ENCODE peak calls at places on chromosomes 11 and 22, in four cellular contexts. One of them, this sample, is unnamed.
A peak's percentile ranks its signal among the peaks of the same experiment; 100 is the strongest.

GRCh38 chr11:101482556-101483124 is 101.2 kb downstream of the TRPC6 start:
- DNase-seq in A549: no peak
- DNase-seq in K562: no peak
- DNase-seq in HepG2: no peak
- DNase-seq in this sample: no peak

GRCh38 chr11:95991101-95991500 is 67.2 kb upstream of the MTMR2 start:
- DNase-seq in A549: no peak
- DNase-seq in K562: no peak
- DNase-seq in HepG2: no peak
- DNase-seq in this sample: no peak

GRCh38 chr11:2580061-2580421 is 119.8 kb downstream of the KCNQ1OT1 start:
- DNase-seq in A549: no peak
- DNase-seq in K562: no peak
- DNase-seq in HepG2: no peak
- DNase-seq in this sample: no peak

GRCh38 chr11:106421673-106422292 is 344.3 kb downstream of the AASDHPPT start:
- DNase-seq in A549: no peak
- DNase-seq in K562: no peak
- DNase-seq in HepG2: no peak
- DNase-seq in this sample: no peak

GRCh38 chr11:65584723-65585171 is 8.9 kb downstream of the EHBP1L1 start:
- DNase-seq in A549: no peak
- DNase-seq in K562: peak; percentile 45
- DNase-seq in HepG2: no peak
- DNase-seq in this sample: peak; percentile 72

GRCh38 chr22:41403532-41404318 is 22.0 kb downstream of the TEF start:
- DNase-seq in A549: peak; percentile 96
- DNase-seq in K562: peak; percentile 86
- DNase-seq in HepG2: peak; percentile 76
- DNase-seq in this sample: peak; percentile 66

GRCh38 chr11:119144825-119145476 is 3.9 kb upstream of the ABCG4 start:
- DNase-seq in A549: peak; percentile 90
- DNase-seq in K562: peak; percentile 95
- DNase-seq in HepG2: peak; percentile 77
- DNase-seq in this sample: no peak

GRCh38 chr22:41043727-41044126 is 48.7 kb upstream of the EP300 start:
- DNase-seq in A549: no peak
- DNase-seq in K562: no peak
- DNase-seq in HepG2: no peak
- DNase-seq in this sample: no peak

GRCh38 chr22:43341565-43341964 is 1.6 kb downstream of the SCUBE1 start:
- DNase-seq in A549: no peak
- DNase-seq in K562: no peak
- DNase-seq in HepG2: no peak
- DNase-seq in this sample: no peak

GRCh38 chr11:43381802-43382201 is 23.1 kb downstream of the TTC17 start:
- DNase-seq in A549: no peak
- DNase-seq in K562: no peak
- DNase-seq in HepG2: no peak
- DNase-seq in this sample: no peak

GRCh38 chr11:944711-945470 is 19.2 kb downstream of the AP2A2 start:
- DNase-seq in A549: no peak
- DNase-seq in K562: no peak
- DNase-seq in HepG2: no peak
- DNase-seq in this sample: peak; percentile 72

GRCh38 chr11:59573216-59573615 is 42.4 kb downstream of the OSBP start:
- DNase-seq in A549: no peak
- DNase-seq in K562: no peak
- DNase-seq in HepG2: no peak
- DNase-seq in this sample: no peak

GRCh38 chr11:86954288-86955110 is 696 bp downstream of the FZD4 start:
- DNase-seq in A549: peak; percentile 33
- DNase-seq in K562: peak; percentile 23
- DNase-seq in HepG2: no peak
- DNase-seq in this sample: no peak

GRCh38 chr22:32103648-32104326 is 55.3 kb downstream of the C22orf42 start:
- DNase-seq in A549: no peak
- DNase-seq in K562: no peak
- DNase-seq in HepG2: no peak
- DNase-seq in this sample: no peak

GRCh38 chr11:57373146-57373545 is 7.8 kb downstream of the PRG3 start:
- DNase-seq in A549: no peak
- DNase-seq in K562: no peak
- DNase-seq in HepG2: no peak
- DNase-seq in this sample: no peak

GRCh38 chr11:96228911-96229310 is 114.1 kb downstream of the MAML2 start:
- DNase-seq in A549: no peak
- DNase-seq in K562: no peak
- DNase-seq in HepG2: no peak
- DNase-seq in this sample: no peak

GRCh38 chr22:29431986-29432385 is 6.4 kb upstream of the RFPL1 start:
- DNase-seq in A549: no peak
- DNase-seq in K562: no peak
- DNase-seq in HepG2: no peak
- DNase-seq in this sample: no peak

GRCh38 chr11:94129505-94130335 is 1.1 kb downstream of the PANX1 start:
- DNase-seq in A549: no peak
- DNase-seq in K562: no peak
- DNase-seq in HepG2: no peak
- DNase-seq in this sample: peak; percentile 33

GRCh38 chr11:58030653-58031052 is at the start of gene OR6Q1:
- DNase-seq in A549: no peak
- DNase-seq in K562: no peak
- DNase-seq in HepG2: no peak
- DNase-seq in this sample: no peak

GRCh38 chr11:130157111-130157510 is 2.5 kb upstream of the ST14 start:
- DNase-seq in A549: no peak
- DNase-seq in K562: no peak
- DNase-seq in HepG2: no peak
- DNase-seq in this sample: no peak

DNA sequence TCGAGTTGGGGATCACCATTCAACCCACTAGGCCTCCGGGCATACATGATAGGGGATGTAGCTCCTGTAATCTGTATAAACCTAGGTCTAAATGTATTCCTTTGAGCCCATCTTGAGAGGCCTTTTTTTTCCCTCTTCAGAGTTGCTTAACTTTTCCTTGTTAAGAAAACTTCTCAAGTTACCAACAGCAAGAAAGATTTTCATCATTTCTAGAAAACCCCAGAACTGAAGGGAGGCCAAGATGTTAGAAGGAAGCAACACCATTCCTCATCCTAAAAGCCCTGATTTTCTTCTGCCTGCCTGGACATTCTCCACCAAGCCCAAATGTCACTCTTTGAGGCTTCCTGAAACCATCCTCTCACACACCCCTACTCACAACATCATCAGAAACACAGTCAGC is 79.4 kb downstream of the TMPRSS5 start:
- DNase-seq in A549: no peak
- DNase-seq in K562: no peak
- DNase-seq in HepG2: no peak
- DNase-seq in this sample: no peak
- TF ChIP-seq RNF2 in A549: no peak
- TF ChIP-seq RNF2 in K562: no peak
- TF ChIP-seq RNF2 in HepG2: no peak
- TF ChIP-seq RNF2 in this sample: no peak

DNA sequence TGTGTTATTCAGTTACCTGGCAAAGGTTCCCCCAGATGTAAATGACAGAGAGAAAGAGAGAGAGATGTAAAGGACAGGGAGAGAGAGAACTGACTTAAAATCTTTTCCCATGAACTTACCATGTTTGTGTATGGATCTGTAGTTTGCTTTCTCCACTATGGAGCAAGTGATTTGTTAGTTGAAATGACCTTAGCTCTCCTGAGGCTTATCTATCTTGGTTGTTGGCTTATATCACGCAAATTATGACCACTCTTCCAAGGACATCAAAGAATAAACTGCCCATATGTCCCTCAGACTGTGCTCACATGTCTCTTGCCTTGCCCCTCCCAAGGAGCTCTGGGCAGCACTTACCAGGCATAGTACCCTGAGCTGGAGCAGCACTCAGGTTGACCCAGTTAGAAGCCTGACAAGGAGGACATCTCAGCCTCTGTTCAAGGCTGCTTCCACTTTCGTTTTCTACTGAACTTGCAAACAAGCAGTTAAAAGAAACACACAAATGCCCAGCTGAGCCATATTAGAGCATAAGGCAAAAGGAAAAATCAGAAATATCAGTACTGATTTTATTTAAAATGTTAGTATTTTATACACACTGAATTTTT is 95.2 kb upstream of the RCN1 start:
- DNase-seq in A549: no peak
- DNase-seq in K562: no peak
- DNase-seq in HepG2: no peak
- DNase-seq in this sample: no peak
- TF ChIP-seq RNF2 in A549: no peak
- TF ChIP-seq RNF2 in K562: no peak
- TF ChIP-seq RNF2 in HepG2: no peak
- TF ChIP-seq RNF2 in this sample: no peak

DNA sequence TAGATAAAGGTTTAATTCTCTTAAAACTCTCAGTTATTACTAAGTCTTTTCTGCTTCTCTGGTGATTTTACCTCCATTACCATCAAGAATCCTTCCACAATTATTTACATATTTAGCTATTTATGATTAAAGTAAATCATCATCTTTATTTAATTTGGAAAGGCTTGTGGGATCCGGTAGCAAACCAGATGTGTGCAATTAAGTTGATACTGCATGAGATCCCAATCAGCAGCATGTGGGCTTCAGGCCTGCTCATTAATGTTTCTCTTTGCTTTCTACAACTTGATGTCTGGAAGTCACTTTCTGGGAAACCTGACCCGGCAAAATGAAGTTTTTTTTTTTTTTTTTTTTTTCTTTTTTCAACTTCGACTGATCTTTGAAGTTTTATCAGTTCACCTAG is 558.4 kb upstream of the ANO5 start:
- DNase-seq in A549: no peak
- DNase-seq in K562: no peak
- DNase-seq in HepG2: no peak
- DNase-seq in this sample: no peak
- TF ChIP-seq RNF2 in A549: no peak
- TF ChIP-seq RNF2 in K562: no peak
- TF ChIP-seq RNF2 in HepG2: no peak
- TF ChIP-seq RNF2 in this sample: no peak

DNA sequence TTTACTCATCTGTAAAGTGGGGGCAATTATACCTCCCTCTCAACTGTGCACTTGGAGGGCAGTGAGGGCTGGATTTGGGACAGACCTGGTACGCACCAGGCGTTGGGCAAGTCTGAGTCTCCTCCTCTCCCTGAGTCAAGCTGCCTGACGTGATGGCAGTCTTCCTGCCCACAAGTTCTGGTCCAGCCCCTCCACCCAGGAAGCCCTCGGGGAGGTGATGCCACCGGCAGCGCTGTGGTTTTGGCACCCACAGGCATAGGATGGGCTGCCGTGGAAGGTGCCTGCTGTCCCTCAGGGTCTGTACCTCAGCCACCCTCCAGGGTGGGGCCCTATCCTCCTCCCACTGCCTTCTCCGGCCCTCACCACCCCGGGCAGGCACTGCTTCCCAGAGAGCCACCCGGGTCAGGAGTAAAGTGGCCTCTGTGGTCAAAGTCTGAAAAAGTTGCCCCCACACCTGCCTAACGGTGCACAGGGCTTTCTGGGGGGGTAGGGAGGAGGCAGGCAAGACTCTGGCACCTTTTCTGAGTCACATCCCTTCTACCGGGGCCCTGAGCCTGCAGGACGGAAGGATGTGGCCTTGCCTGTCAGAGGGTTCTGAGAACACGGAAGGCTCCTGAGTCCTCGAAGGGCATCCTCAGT is 6.5 kb upstream of the APOBEC3H start:
- DNase-seq in A549: no peak
- DNase-seq in K562: no peak
- DNase-seq in HepG2: no peak
- DNase-seq in this sample: no peak
- TF ChIP-seq RNF2 in A549: no peak
- TF ChIP-seq RNF2 in K562: no peak
- TF ChIP-seq RNF2 in HepG2: no peak
- TF ChIP-seq RNF2 in this sample: no peak

This sample was measured in H1.